ENCODE peak calls at places on chromosomes 4 and X, in four cellular contexts. C, E, A and O are unnamed samples.

GRCh38 chrX:1597345-1598020 is 6.1 kb downstream of the AKAP17A start:
- DNase-seq in E (no peak), C (no peak), A (no peak), O (no peak)

GRCh38 chr4:88106205-88106604 is 52.2 kb downstream of the ABCG2 start:
- DNase-seq in A (no peak), C (no peak), E (peak; percentile 23), O (no peak)

GRCh38 chr4:2368779-2369437 is 49.5 kb downstream of the ZFYVE28 start:
- DNase-seq in E (no peak), C (no peak), A (no peak), O (no peak)

GRCh38 chr4:24497221-24497620 is 87.1 kb downstream of the DHX15 start:
- DNase-seq in C (no peak), A (no peak), E (no peak), O (no peak)

GRCh38 chrX:155056877-155057792 is 13.8 kb downstream of the CMC4 start:
- DNase-seq in A (peak; percentile 64), E (peak; percentile 78), C (peak; percentile 64), O (peak; percentile 72)

GRCh38 chrX:69236641-69237040 is 71.4 kb upstream of the PJA1 start:
- DNase-seq in A (no peak), C (no peak), E (no peak), O (no peak)

GRCh38 chr4:6225469-6225868 is 25.1 kb upstream of the JAKMIP1 start:
- DNase-seq in E (peak; percentile 40), A (no peak), C (peak; percentile 58), O (peak; percentile 28)

GRCh38 chr4:53937918-53938317 is 126.5 kb downstream of the CHIC2 start:
- DNase-seq in A (no peak), E (peak; percentile 94), C (no peak), O (no peak)

GRCh38 chrX:153564047-153564606 is 34.8 kb downstream of the CCNQ start:
- DNase-seq in E (peak; percentile 10), A (no peak), C (no peak), O (no peak)

GRCh38 chrX:21375795-21376069 is 1.5 kb downstream of the CNKSR2 start:
- DNase-seq in A (no peak), C (peak; percentile 14), E (no peak), O (no peak)

GRCh38 chr4:146488495-146489174 is 33.1 kb downstream of the SLC10A7 start:
- DNase-seq in C (no peak), E (peak; percentile 73), A (no peak), O (no peak)

GRCh38 chrX:18707442-18708049 is at the start of gene PPEF1:
- DNase-seq in A (no peak), C (no peak), E (peak; percentile 10), O (no peak)

GRCh38 chr4:5660185-5660584 is 48.2 kb downstream of the EVC2 start:
- DNase-seq in E (peak; percentile 24), A (no peak), C (no peak), O (no peak)

GRCh38 chr4:11393551-11393950 is 35.1 kb downstream of the HS3ST1 start:
- DNase-seq in C (no peak), E (no peak), A (no peak), O (no peak)

GRCh38 chr4:110005461-110006056 is 92.9 kb downstream of the EGF start:
- DNase-seq in C (peak; percentile 37), E (peak; percentile 89), A (no peak), O (peak; percentile 75)

GRCh38 chr4:174490356-174490969 is 31.8 kb downstream of the HPGD start:
- DNase-seq in A (no peak), E (peak; percentile 83), C (no peak), O (no peak)

GRCh38 chr4:69775488-69775887 is 15.1 kb upstream of the SULT1B1 start:
- DNase-seq in A (no peak), E (no peak), C (no peak), O (no peak)

GRCh38 chr4:173056708-173057107 is 111.9 kb upstream of the GALNT7 start:
- DNase-seq in E (no peak), A (no peak), C (no peak), O (no peak)

GRCh38 chr4:2331519-2332200 is 69.8 kb upstream of the MXD4 start:
- DNase-seq in A (no peak), E (no peak), C (no peak), O (no peak)

GRCh38 chr4:80237992-80238391 is 28.5 kb upstream of the FGF5 start:
- DNase-seq in C (no peak), E (peak; percentile 62), A (no peak), O (no peak)

GRCh38 chr4:39621582-39621981 is 17.1 kb downstream of the SMIM14 start:
- DNase-seq in E (peak; percentile 76), C (no peak), A (peak; percentile 68), O (no peak)

GRCh38 chr4:39626913-39627312 is 11.8 kb downstream of the SMIM14 start:
- DNase-seq in C (no peak), A (no peak), E (no peak), O (no peak)

GRCh38 chr4:39631700-39632079 is 7.0 kb downstream of the SMIM14 start:
- DNase-seq in A (no peak), E (no peak), C (no peak), O (peak; percentile 75)

GRCh38 chr4:39627413-39627812 is 11.3 kb downstream of the SMIM14 start:
- DNase-seq in C (no peak), E (no peak), A (no peak), O (no peak)

DNA sequence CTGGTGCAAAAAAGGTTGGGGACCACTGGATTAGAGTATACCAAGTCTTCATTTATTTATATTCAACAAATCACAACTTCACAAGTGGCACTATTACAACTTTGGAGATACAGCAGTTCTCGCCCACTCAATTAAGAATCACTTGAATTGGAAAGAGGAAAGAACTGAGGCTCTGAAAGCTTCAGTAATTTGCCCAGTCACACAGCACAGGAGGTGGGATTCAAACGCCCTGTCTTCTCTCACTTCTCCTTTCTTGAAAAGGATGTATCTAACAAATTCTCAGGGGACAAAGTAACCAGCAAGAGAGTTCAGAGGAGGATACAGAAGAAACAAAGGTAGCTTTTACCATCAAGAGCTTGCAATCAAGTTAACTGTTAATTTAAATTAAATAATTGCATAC is 12.4 kb downstream of the SMIM14 start:
- DNase-seq in A (no peak), C (no peak), E (no peak), O (peak; percentile 86)
- H3K4me3 ChIP-seq in A (no peak overlapping the region), C (no peak overlapping the region), E (no peak overlapping the region), O (peak overlapping the region; percentile 19)

GRCh38 chr4:76307670-76308014 is 1.1 kb downstream of the STBD1 start:
- DNase-seq in E (no peak), C (no peak), A (no peak), O (no peak)

GRCh38 chr4:76309939-76310549 is 3.5 kb downstream of the STBD1 start:
- DNase-seq in C (no peak), E (no peak), A (no peak), O (no peak)

GRCh38 chr4:76310683-76311082 is 4.2 kb downstream of the STBD1 start:
- DNase-seq in C (no peak), E (no peak), A (no peak), O (no peak)

GRCh38 chr4:76306882-76307669 is 543 bp downstream of the STBD1 start:
- DNase-seq in A (peak; percentile 68), C (peak; percentile 48), E (peak; percentile 49), O (no peak)

DNA sequence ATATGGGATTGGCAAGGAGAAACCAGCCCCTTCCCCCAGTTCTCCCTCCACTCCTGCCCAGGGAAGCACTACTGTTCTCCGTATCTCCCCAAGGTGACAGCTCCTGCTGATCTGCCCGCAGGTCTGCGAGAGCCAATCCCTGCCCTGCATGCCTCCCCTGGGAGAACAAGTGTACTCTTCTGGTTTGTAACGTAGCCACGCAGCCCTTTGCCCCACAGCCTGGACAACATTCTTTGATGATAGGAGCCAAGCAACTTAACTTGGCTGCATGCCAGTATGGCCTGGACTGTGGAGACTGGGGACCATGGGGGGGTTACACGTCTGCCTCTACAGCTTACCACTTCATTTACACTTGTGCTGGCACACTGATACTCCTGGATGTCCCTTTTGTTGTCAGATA is 2.0 kb downstream of the STBD1 start:
- DNase-seq in C (no peak), A (no peak), E (peak; percentile 13), O (no peak)
- H3K4me3 ChIP-seq in C (no peak overlapping the region), A (no peak overlapping the region), E (no peak overlapping the region), O (no peak overlapping the region)

DNA sequence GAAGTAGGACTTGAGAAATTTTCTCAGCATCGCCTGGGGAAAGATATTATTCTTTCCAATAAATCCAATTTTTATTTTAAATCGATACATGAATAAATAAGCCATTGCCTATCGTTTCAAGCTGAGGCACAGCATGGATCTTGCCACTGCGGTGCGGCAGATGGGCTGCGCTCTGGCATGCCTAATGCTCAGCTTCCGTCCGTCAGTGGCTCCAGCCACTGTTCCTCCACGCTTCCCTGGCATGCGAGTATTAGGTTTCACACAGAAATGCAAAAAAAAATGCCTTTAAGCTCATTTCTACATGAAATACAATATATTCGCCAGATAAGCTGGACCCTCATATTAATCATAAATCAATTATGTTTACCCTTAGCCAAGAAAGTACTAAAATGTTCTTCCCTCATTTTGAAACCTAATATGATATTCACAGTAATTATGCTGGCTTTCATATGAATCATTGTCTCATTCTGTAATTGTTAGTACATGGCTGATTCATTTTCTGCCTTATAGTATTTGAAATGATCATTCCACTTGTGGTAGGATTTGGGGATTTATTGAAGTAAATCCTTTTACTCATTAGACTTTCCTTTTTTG is 115.5 kb upstream of the FAM241A start:
- DNase-seq in C (no peak), A (no peak), E (peak; percentile 5), O (no peak)
- H3K4me3 ChIP-seq in C (no peak overlapping the region), A (no peak overlapping the region), E (no peak overlapping the region), O (no peak overlapping the region)

GRCh38 chr4:40579983-40580382 is 49.7 kb downstream of the RBM47 start:
- DNase-seq in E (no peak), C (no peak), A (no peak), O (no peak)
- H3K4me3 ChIP-seq in E (no peak overlapping the region), C (no peak overlapping the region), A (no peak overlapping the region), O (no peak overlapping the region)

DNA sequence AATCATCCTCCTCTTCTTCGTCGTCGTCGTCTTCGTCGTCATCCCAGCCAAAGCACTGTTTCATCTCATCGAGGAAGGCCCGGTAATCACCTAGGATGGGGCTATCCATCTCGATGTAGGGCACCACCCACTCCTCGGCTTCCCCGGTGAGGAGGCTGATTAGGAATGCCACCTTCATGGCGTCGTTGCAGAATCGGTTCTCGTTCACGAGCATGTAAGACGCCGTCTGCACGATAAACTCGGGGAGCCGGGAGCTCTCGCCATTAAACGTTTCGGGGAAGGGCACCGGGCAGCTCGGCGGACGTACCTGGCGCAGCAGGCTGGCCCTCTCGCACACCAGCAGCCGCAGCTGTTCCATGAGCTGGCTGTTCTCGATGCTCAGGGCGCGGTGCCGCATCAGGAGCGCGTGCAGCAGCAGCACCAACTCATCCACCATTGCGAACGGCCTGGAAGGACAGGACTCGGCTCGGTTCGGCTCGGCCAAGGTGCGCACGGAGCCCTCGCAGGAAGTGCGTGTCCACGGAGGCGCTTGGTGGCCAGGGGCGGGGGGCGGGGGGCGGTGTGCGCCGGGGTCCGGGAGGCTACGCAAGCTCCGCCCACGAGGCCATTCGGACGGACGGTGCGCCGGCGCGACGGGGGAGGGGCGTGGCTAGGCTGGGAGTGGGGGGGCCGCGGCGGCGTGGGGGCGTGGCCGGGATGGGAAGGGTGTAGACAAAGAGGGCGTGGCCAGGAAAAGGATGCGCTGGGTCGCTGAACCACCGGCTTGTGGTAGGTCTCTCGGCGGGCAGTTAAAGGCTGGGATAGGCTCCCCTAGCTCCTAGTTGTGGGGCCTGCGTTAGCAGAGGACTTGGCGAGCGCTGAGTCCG is at the start of gene LDOC1:
- DNase-seq in E (peak; percentile 74), C (peak; percentile 79), A (peak; percentile 69), O (no peak)
- H3K4me3 ChIP-seq in E (peak within 1 kb of the TSS; percentile 69), C (peak within 1 kb of the TSS; percentile 65), A (peak within 1 kb of the TSS; percentile 60), O (no peak within 1 kb of the TSS)